ENCODE peak calls at places on chromosomes 11 and 22, in four cellular contexts. R, L, K and W are unnamed samples.

GRCh38 chr11:13339196-13340153 is 61.9 kb downstream of the BMAL1 start:
- DNase-seq in R (no peak), L (peak), K (no peak), W (no peak)

GRCh38 chr11:3131330-3131941 is 33.7 kb downstream of the OSBPL5 start:
- DNase-seq in R (no peak), L (no peak), K (no peak), W (no peak)

GRCh38 chr11:33258631-33259184 is 1.5 kb downstream of the HIPK3 start:
- DNase-seq in R (no peak), L (peak), K (no peak), W (no peak)

GRCh38 chr11:10908215-10908990 is 50.5 kb upstream of the ZBED5 start:
- DNase-seq in R (peak), L (peak), K (no peak), W (no peak)

GRCh38 chr11:67120881-67121710 is 2.0 kb downstream of the KDM2A start:
- DNase-seq in R (no peak), L (peak), K (no peak), W (no peak)

GRCh38 chr22:23193882-23194281 is 13.6 kb downstream of the BCR start:
- DNase-seq in R (no peak), L (peak), K (no peak), W (no peak)

GRCh38 chr11:109733245-109733644 is 311.3 kb downstream of the C11orf87 start:
- DNase-seq in R (no peak), L (peak), K (no peak), W (no peak)

GRCh38 chr11:2789331-2789730 is 89.5 kb upstream of the KCNQ1OT1 start:
- DNase-seq in R (no peak), L (no peak), K (peak), W (peak)

GRCh38 chr11:72741849-72742521 is 10.2 kb downstream of the ARAP1 start:
- DNase-seq in R (no peak), L (no peak), K (no peak), W (no peak)

GRCh38 chr11:62306227-62306626 is 7.4 kb upstream of the SCGB1D4 start:
- DNase-seq in R (peak), L (no peak), K (no peak), W (no peak)

GRCh38 chr22:17888855-17889254 is 114.6 kb upstream of the BID start:
- DNase-seq in R (peak), L (no peak), K (no peak), W (no peak)
- TF ChIP-seq CTCF in R (peak), L (peak), K (no peak), W (no peak)

GRCh38 chr22:17629646-17630045 is 1.1 kb upstream of the ATP6V1E1 start:
- DNase-seq in R (no peak), L (no peak), K (no peak), W (no peak)
- H3K4me3 ChIP-seq in R (peak), L (peak), K (no peak), W (peak)

GRCh38 chr22:44091021-44091721 is 67.1 kb downstream of the PARVB start:
- DNase-seq in R (peak), L (peak), K (no peak), W (peak)
- TF ChIP-seq CTCF in R (peak), L (peak), K (no peak), W (peak)

GRCh38 chr11:17791144-17791543 is 56.6 kb downstream of the KCNC1 start:
- DNase-seq in R (no peak), L (no peak), K (no peak), W (no peak)

GRCh38 chr11:17790453-17790852 is 55.9 kb downstream of the KCNC1 start:
- DNase-seq in R (no peak), L (peak), K (no peak), W (no peak)

GRCh38 chr11:17794981-17795380 is 60.4 kb downstream of the KCNC1 start:
- DNase-seq in R (no peak), L (no peak), K (no peak), W (no peak)

GRCh38 chr11:17793642-17794170 is 59.1 kb downstream of the KCNC1 start:
- DNase-seq in R (no peak), L (no peak), K (no peak), W (no peak)

DNA sequence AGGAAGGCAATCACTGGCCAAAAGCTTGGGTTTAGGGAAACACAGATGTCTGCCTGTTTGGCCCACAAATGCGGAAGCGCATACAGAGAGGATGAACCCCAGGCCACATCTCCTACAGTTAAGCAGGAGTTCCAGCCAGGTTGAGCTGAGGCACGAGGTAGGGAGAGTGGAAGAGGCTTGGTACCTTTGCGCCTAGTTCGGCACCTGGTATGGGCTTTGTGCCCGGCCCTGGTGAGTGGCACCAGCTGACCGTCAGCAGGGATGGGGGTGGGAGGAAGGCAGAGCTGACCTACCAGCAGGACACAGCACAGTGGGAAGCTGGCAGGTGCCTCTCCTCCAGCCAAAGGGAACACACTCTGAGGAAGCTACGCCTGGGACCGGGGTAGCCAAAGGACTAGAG is 57.6 kb downstream of the KCNC1 start:
- DNase-seq in R (no peak), L (no peak), K (no peak), W (no peak)
- H3K4me3 ChIP-seq in R (no peak), L (no peak), K (no peak), W (no peak)

GRCh38 chr11:96157517-96157873 is 185.5 kb downstream of the MAML2 start:
- DNase-seq in R (no peak), L (no peak), K (no peak), W (no peak)

GRCh38 chr11:96156379-96156722 is 186.6 kb downstream of the MAML2 start:
- DNase-seq in R (no peak), L (no peak), K (no peak), W (peak)

GRCh38 chr11:96154802-96155520 is 188.0 kb downstream of the MAML2 start:
- DNase-seq in R (no peak), L (peak), K (no peak), W (no peak)

GRCh38 chr11:96158126-96158525 is 184.9 kb downstream of the MAML2 start:
- DNase-seq in R (no peak), L (no peak), K (no peak), W (no peak)

GRCh38 chr11:96155627-96156378 is 187.2 kb downstream of the MAML2 start:
- DNase-seq in R (peak), L (peak), K (peak), W (peak)
- TF ChIP-seq CTCF in R (peak), L (peak), K (no peak), W (peak)

GRCh38 chr11:80727315-80727714 is 1286.5 kb upstream of the TENM4 start:
- DNase-seq in R (peak), L (peak), K (no peak), W (peak)
- H3K4me3 ChIP-seq in R (no peak), L (no peak), K (no peak), W (no peak)